ENCODE peak calls at places on chromosome 2, in six cellular contexts. F is H1, L is GM12892, M is HepG2, D is K562, Q is GM12878. W is an unnamed sample.

GRCh38 chr2:202360646-202361045 is 15.5 kb upstream of the BMPR2 start:
- DNase-seq in F (no peak), L (no peak), M (no peak), D (no peak), Q (no peak), W (no peak)

GRCh38 chr2:234240917-234241316 is 190.4 kb downstream of the SPP2 start:
- DNase-seq in F (no peak), L (no peak), M (no peak), D (no peak), Q (no peak), W (no peak)

GRCh38 chr2:96869824-96870630 is at the start of gene SEMA4C:
- DNase-seq in F (peak), L (no peak), M (no peak), D (peak), Q (no peak), W (peak)

GRCh38 chr2:84971799-84972790 is 1.1 kb downstream of the KCMF1 start:
- DNase-seq in F (peak), L (peak), M (no peak), D (peak), Q (no peak), W (peak)

GRCh38 chr2:1707771-1708351 is 36.5 kb downstream of the PXDN start:
- DNase-seq in F (no peak), L (no peak), M (no peak), D (no peak), Q (no peak), W (no peak)

GRCh38 chr2:216464104-216464720 is 34.4 kb upstream of the RPL37A start:
- DNase-seq in F (no peak), L (no peak), M (no peak), D (no peak), Q (no peak), W (no peak)

GRCh38 chr2:130729311-130730299 is 735 bp downstream of the GPR148 start:
- DNase-seq in F (no peak), L (no peak), M (no peak), D (no peak), Q (no peak), W (no peak)

GRCh38 chr2:166468124-166469024 is 25.7 kb downstream of the SCN7A start:
- DNase-seq in F (no peak), L (no peak), M (no peak), D (no peak), Q (no peak), W (no peak)

GRCh38 chr2:203934006-203934632 is 2.4 kb upstream of the ICOS start:
- DNase-seq in F (no peak), L (no peak), M (no peak), D (no peak), Q (no peak), W (no peak)

GRCh38 chr2:24721470-24721869 is 71.7 kb downstream of the PTRHD1 start:
- DNase-seq in F (no peak), L (no peak), M (no peak), D (no peak), Q (peak), W (no peak)

GRCh38 chr2:228545041-228545440 is 363.6 kb upstream of the SPHKAP start:
- DNase-seq in F (no peak), L (no peak), M (no peak), D (no peak), Q (no peak), W (no peak)

GRCh38 chr2:103435010-103435409 is 673.2 kb downstream of the TMEM182 start:
- DNase-seq in F (no peak), L (no peak), M (no peak), D (no peak), Q (no peak), W (no peak)

GRCh38 chr2:102764083-102764482 is 2.3 kb downstream of the TMEM182 start:
- DNase-seq in F (no peak), L (no peak), M (no peak), D (no peak), Q (no peak), W (no peak)

GRCh38 chr2:211751853-211752252 is 786.7 kb downstream of the ERBB4 start:
- DNase-seq in F (no peak), L (no peak), M (no peak), D (no peak), Q (no peak), W (no peak)

GRCh38 chr2:212646698-212647097 is 108.1 kb upstream of the ERBB4 start:
- DNase-seq in F (no peak), L (no peak), M (no peak), D (no peak), Q (no peak), W (no peak)

GRCh38 chr2:235230809-235231601 is 262.8 kb upstream of the AGAP1 start:
- DNase-seq in F (no peak), L (no peak), M (no peak), D (no peak), Q (no peak), W (no peak)

GRCh38 chr2:211729433-211729832 is 809.2 kb downstream of the ERBB4 start:
- DNase-seq in F (no peak), L (no peak), M (no peak), D (no peak), Q (no peak), W (no peak)

GRCh38 chr2:102359527-102359926 is 3.9 kb downstream of the IL18R1 start:
- DNase-seq in F (no peak), L (no peak), M (no peak), D (no peak), Q (no peak), W (no peak)

GRCh38 chr2:48771241-48772014 is 15.9 kb upstream of the LHCGR start:
- DNase-seq in F (no peak), L (no peak), M (no peak), D (no peak), Q (no peak), W (no peak)

GRCh38 chr2:238970553-238971081 is 122.7 kb downstream of the TWIST2 start:
- DNase-seq in F (peak), L (peak), M (peak), D (peak), Q (no peak), W (peak)

GRCh38 chr2:12032421-12032820 is 286.0 kb downstream of the LPIN1 start:
- DNase-seq in F (no peak), L (no peak), M (no peak), D (no peak), Q (peak), W (no peak)

GRCh38 chr2:208183937-208184336 is 5.9 kb downstream of the C2orf80 start:
- DNase-seq in F (no peak), L (no peak), M (no peak), D (no peak), Q (no peak), W (no peak)

GRCh38 chr2:45020439-45020838 is 11.2 kb upstream of the SIX2 start:
- DNase-seq in F (no peak), L (no peak), M (no peak), D (no peak), Q (no peak), W (no peak)

GRCh38 chr2:60958800-60959199 is 58.7 kb upstream of the PEX13 start:
- DNase-seq in F (no peak), L (no peak), M (no peak), D (no peak), Q (no peak), W (no peak)

DNA sequence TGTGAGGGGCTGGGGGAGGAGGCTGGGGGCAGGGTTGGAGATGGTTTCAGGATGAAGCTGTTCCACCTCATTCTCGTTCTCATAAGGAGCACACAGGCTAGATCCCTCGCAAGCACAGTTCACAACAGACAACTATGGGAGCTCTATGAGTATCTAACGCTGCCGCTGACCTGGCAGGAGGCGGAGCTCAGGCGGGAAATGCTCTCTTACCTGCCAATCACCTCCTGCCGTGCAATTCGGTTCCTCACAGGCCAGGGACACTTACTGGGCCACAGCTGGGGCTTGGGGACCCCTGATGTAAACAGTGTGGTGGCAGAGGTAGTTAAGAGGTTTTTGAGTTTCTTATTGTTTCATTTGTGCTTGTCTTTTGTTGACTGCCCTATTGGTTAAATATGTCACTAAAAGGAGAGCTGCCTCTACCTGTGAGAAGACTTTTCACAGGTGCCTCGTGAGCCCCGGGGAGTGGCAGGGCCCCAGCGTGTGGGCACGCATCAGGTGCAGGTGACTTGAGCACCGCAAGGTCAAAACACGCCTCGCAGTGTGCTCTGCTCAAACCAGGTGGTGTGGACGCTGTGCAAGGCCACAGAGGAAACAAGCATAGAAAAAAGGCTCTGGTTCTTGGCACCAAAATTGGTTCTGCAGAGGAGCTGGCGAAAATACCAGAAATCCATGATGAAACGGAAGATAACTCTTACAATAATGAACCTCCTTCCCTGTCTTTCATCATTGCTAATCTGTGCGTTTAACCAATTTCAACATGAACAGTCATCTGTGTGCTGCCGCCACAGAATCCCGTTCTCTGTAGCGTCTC is 10.2 kb downstream of the MLPH start:
- DNase-seq in F (no peak), L (no peak), M (no peak), D (no peak), Q (no peak), W (no peak)
- TF ChIP-seq TAF1 in F (no peak), L (no peak), M (no peak), D (no peak), Q (no peak), W (no peak)

GRCh38 chr2:112660138-112660537 is 14.4 kb downstream of the SLC20A1 start:
- DNase-seq in F (no peak), L (no peak), M (no peak), D (no peak), Q (no peak), W (no peak)
- TF ChIP-seq POLR2A in F (no peak), L (no peak), M (no peak), D (no peak), Q (no peak), W (no peak)

GRCh38 chr2:29114841-29115609 is at the start of gene CLIP4:
- DNase-seq in F (peak), L (peak), M (no peak), D (no peak), Q (no peak), W (peak)
- TF ChIP-seq TAF1 in F (no peak), L (no peak), M (no peak), D (no peak), Q (peak), W (no peak)

GRCh38 chr2:20351555-20352229 is 1.0 kb upstream of the PUM2 start:
- DNase-seq in F (no peak), L (no peak), M (peak), D (no peak), Q (no peak), W (no peak)

GRCh38 chr2:20350105-20350712 is 435 bp downstream of the PUM2 start:
- DNase-seq in F (peak), L (peak), M (peak), D (peak), Q (no peak), W (peak)

GRCh38 chr2:20352230-20353216 is 1.9 kb upstream of the PUM2 start:
- DNase-seq in F (no peak), L (no peak), M (no peak), D (no peak), Q (no peak), W (no peak)

GRCh38 chr2:20349457-20350034 is 1.1 kb downstream of the PUM2 start:
- DNase-seq in F (no peak), L (no peak), M (no peak), D (no peak), Q (no peak), W (no peak)

GRCh38 chr2:20350753-20351554 is at the start of gene PUM2:
- DNase-seq in F (peak), L (peak), M (peak), D (peak), Q (peak), W (peak)
- TF ChIP-seq POLR2A in F (peak), L (peak), M (peak), D (peak), Q (peak), W (peak)

GRCh38 chr2:37783545-37783944 is 112.1 kb upstream of the CDC42EP3 start:
- DNase-seq in F (no peak), L (no peak), M (no peak), D (no peak), Q (no peak), W (no peak)

GRCh38 chr2:37784071-37784758 is 112.8 kb upstream of the CDC42EP3 start:
- DNase-seq in F (no peak), L (no peak), M (no peak), D (no peak), Q (no peak), W (no peak)

GRCh38 chr2:37782155-37782673 is 110.8 kb upstream of the CDC42EP3 start:
- DNase-seq in F (no peak), L (no peak), M (no peak), D (no peak), Q (no peak), W (no peak)

GRCh38 chr2:37781028-37781427 is 109.6 kb upstream of the CDC42EP3 start:
- DNase-seq in F (no peak), L (no peak), M (no peak), D (no peak), Q (no peak), W (no peak)

GRCh38 chr2:37782721-37783438 is 111.4 kb upstream of the CDC42EP3 start:
- DNase-seq in F (no peak), L (no peak), M (no peak), D (no peak), Q (no peak), W (no peak)
- TF ChIP-seq TAF1 in F (no peak), L (no peak), M (no peak), D (no peak), Q (no peak), W (no peak)

DNA sequence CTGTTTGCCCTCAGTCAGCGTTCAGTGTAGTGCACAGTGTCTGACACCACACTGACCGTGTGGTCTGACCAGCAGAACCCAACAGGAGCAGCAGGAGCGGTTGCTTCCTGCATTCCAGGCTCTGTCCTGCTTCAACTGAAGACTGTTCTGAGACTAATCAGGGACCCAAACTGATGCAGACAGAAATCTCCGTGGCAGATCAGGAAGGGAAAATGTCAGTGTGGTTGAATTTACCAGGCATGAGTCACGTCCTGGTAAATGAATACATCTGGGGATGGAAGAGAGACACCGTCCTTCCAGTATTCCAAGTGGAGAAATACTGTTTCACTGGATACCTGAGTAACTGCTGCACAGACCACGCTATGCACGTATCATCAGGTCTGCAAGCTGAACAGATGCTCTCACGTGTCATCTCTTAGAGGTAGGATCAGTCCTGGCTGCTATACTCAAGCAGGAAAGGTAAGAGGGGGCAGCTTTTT is 223.6 kb upstream of the EPAS1 start:
- DNase-seq in F (no peak), L (no peak), M (peak), D (no peak), Q (no peak), W (no peak)
- TF ChIP-seq POLR2A in F (no peak), L (no peak), M (no peak), D (no peak), Q (no peak), W (no peak)

W was measured in GM12891.